ENCODE peak calls at places on chromosomes 7 and 10, in five cellular contexts. E, X, S, O and G are unnamed samples.

GRCh38 chr10:16155761-16156322 is 281.0 kb upstream of the PTER start:
- DNase-seq in E (no peak), X (no peak), S (no peak), O (no peak), G (no peak)

GRCh38 chr7:141649137-141649864 is 52.7 kb downstream of the DENND11 start:
- DNase-seq in E (no peak), X (no peak), S (no peak), O (no peak), G (no peak)

GRCh38 chr10:5913736-5914135 is 23.7 kb downstream of the FBH1 start:
- DNase-seq in E (no peak), X (no peak), S (no peak), O (no peak), G (no peak)

GRCh38 chr7:114865564-114865963 is 56.3 kb upstream of the MDFIC start:
- DNase-seq in E (peak), X (peak), S (peak), O (peak), G (peak)

GRCh38 chr7:1856966-1857441 is 186.9 kb downstream of the ELFN1 start:
- DNase-seq in E (no peak), X (no peak), S (no peak), O (no peak), G (no peak)

GRCh38 chr10:69962746-69963135 is 89.9 kb upstream of the MACROH2A2 start:
- DNase-seq in E (no peak), X (no peak), S (no peak), O (no peak), G (no peak)

GRCh38 chr10:42476101-42476500 is 162.3 kb downstream of the ZNF33B start:
- DNase-seq in E (no peak), X (no peak), S (no peak), O (no peak), G (no peak)

GRCh38 chr10:129631870-129632623 is 165.0 kb downstream of the MGMT start:
- DNase-seq in E (no peak), X (no peak), S (no peak), O (no peak), G (no peak)

GRCh38 chr7:118734541-118734940 is 510.0 kb downstream of the ANKRD7 start:
- DNase-seq in E (no peak), X (no peak), S (no peak), O (no peak), G (no peak)

GRCh38 chr10:3749597-3750351 is 35.2 kb downstream of the KLF6 start:
- DNase-seq in E (peak), X (no peak), S (peak), O (peak), G (no peak)

GRCh38 chr10:72170263-72170662 is 45.5 kb upstream of the ANAPC16 start:
- DNase-seq in E (no peak), X (no peak), S (peak), O (no peak), G (no peak)

GRCh38 chr7:100654908-100655831 is 1.1 kb downstream of the ACTL6B start:
- DNase-seq in E (no peak), X (no peak), S (no peak), O (no peak), G (no peak)

GRCh38 chr10:97529685-97530465 is 31.2 kb downstream of the UBTD1 start:
- DNase-seq in E (no peak), X (no peak), S (no peak), O (no peak), G (no peak)

GRCh38 chr10:3775671-3776551 is 9.1 kb downstream of the KLF6 start:
- DNase-seq in E (no peak), X (no peak), S (peak), O (peak), G (no peak)

GRCh38 chr10:131049051-131049450 is 262.5 kb downstream of the TCERG1L start:
- DNase-seq in E (no peak), X (no peak), S (no peak), O (no peak), G (peak)

GRCh38 chr7:17434841-17435692 is 136.6 kb downstream of the AHR start:
- DNase-seq in E (no peak), X (no peak), S (peak), O (no peak), G (no peak)

GRCh38 chr10:129607607-129608006 is 140.6 kb downstream of the MGMT start:
- DNase-seq in E (no peak), X (no peak), S (no peak), O (no peak), G (no peak)

GRCh38 chr7:120609136-120609753 is 248.7 kb downstream of the TSPAN12 start:
- DNase-seq in E (no peak), X (no peak), S (no peak), O (no peak), G (no peak)

GRCh38 chr7:91383186-91383585 is 119.0 kb downstream of the FZD1 start:
- DNase-seq in E (no peak), X (no peak), S (no peak), O (no peak), G (no peak)

GRCh38 chr10:100847440-100847839 is 65.3 kb upstream of the SLF2 start:
- DNase-seq in E (no peak), X (peak), S (peak), O (no peak), G (no peak)

GRCh38 chr10:133229265-133230022 is 573 bp upstream of the UTF1 start:
- DNase-seq in E (no peak), X (no peak), S (no peak), O (no peak), G (no peak)

GRCh38 chr10:13890617-13891541 is 304.1 kb downstream of the PRPF18 start:
- DNase-seq in E (no peak), X (no peak), S (peak), O (peak), G (no peak)

GRCh38 chr10:5589963-5590511 is 65.3 kb downstream of the CALML3 start:
- DNase-seq in E (no peak), X (no peak), S (peak), O (no peak), G (no peak)

GRCh38 chr10:79103078-79103477 is 34.3 kb downstream of the ZMIZ1 start:
- DNase-seq in E (no peak), X (no peak), S (no peak), O (peak), G (no peak)